ENCODE peak calls at places on chromosomes 11 and 22, in ten cellular contexts. Y is K562, X is heart left ventricle, C is A549, I is testis, K is psoas muscle, N is right lobe of liver, S is stomach, J is cardiac muscle cell, H is astrocyte. E is an unnamed sample.
A peak's percentile ranks its signal among the peaks of the same experiment; 100 is the strongest.

GRCh38 chr11:65121447-65121864 is 478 bp downstream of the FAU start:
- DNase-seq in I (no peak), C (peak; percentile 24), Y (peak; percentile 52), X (no peak), H (no peak), K (no peak), J (no peak), S (no peak), N (peak; percentile 62), E (no peak)

GRCh38 chr11:97968071-97968470 is 1052.7 kb upstream of the CNTN5 start:
- DNase-seq in N (no peak), I (no peak), Y (no peak), C (no peak), X (no peak), H (no peak), K (no peak), S (no peak), J (no peak), E (no peak)

GRCh38 chr11:847876-848275 is 5.2 kb downstream of the TSPAN4 start:
- DNase-seq in N (no peak), J (no peak), K (no peak), S (no peak), H (no peak), X (no peak), Y (no peak), C (no peak), I (no peak), E (no peak)

GRCh38 chr11:117583063-117583801 is 213.8 kb downstream of the DSCAML1 start:
- DNase-seq in J (no peak), S (no peak), I (no peak), X (no peak), K (no peak), Y (no peak), C (no peak), H (peak; percentile 3), N (no peak), E (peak; percentile 74)

GRCh38 chr11:128898580-128899344 is 7.6 kb downstream of the KCNJ5 start:
- DNase-seq in I (no peak), K (no peak), H (peak; percentile 43), Y (no peak), C (no peak), X (peak; percentile 58), J (no peak), N (peak; percentile 85), S (no peak), E (no peak)

GRCh38 chr11:73359341-73359740 is 16.9 kb upstream of the RELT start:
- DNase-seq in X (peak; percentile 81), S (no peak), C (no peak), J (no peak), Y (no peak), I (peak; percentile 45), H (no peak), N (no peak), K (peak; percentile 85), E (no peak)

GRCh38 chr11:61757213-61757862 is 4.9 kb downstream of the MYRF start:
- DNase-seq in Y (no peak), S (peak; percentile 72), C (no peak), H (no peak), X (no peak), N (no peak), I (no peak), K (no peak), J (no peak), E (no peak)

GRCh38 chr11:68545347-68545746 is 84.8 kb downstream of the PPP6R3 start:
- DNase-seq in I (no peak), J (no peak), H (no peak), X (no peak), C (no peak), K (no peak), S (no peak), Y (no peak), N (no peak), E (no peak)

GRCh38 chr11:96905084-96905641 is 515.4 kb downstream of the JRKL start:
- DNase-seq in Y (no peak), K (no peak), J (no peak), C (no peak), I (no peak), N (no peak), H (no peak), S (no peak), X (no peak), E (no peak)

GRCh38 chr11:35087648-35088047 is 51.3 kb upstream of the CD44 start:
- DNase-seq in I (no peak), K (no peak), J (no peak), C (no peak), X (peak; percentile 69), H (peak; percentile 47), S (no peak), Y (no peak), N (no peak), E (no peak)

GRCh38 chr22:33699176-33699575 is 221.1 kb downstream of the LARGE1 start:
- DNase-seq in Y (no peak), N (no peak), J (no peak), X (no peak), K (no peak), H (no peak), S (no peak), C (no peak), I (no peak), E (no peak)

GRCh38 chr11:28107331-28107725 is 628 bp downstream of the KIF18A start:
- DNase-seq in Y (peak; percentile 61), S (no peak), H (no peak), J (peak; percentile 38), K (no peak), N (no peak), C (no peak), X (no peak), I (no peak), E (peak; percentile 9)

GRCh38 chr22:42172385-42173172 is 42.0 kb upstream of the CYP2D6 start:
- DNase-seq in C (no peak), Y (no peak), H (peak; percentile 32), S (no peak), N (no peak), X (no peak), K (no peak), I (no peak), J (no peak), E (no peak)

GRCh38 chr22:48089601-48090331 is 1327.3 kb downstream of the TBC1D22A start:
- DNase-seq in Y (peak; percentile 10), I (peak; percentile 57), N (no peak), H (no peak), J (no peak), K (peak; percentile 80), S (no peak), C (no peak), X (peak; percentile 39), E (no peak)

GRCh38 chr22:48093981-48094380 is 1331.5 kb downstream of the TBC1D22A start:
- DNase-seq in X (no peak), N (no peak), K (no peak), S (no peak), C (no peak), I (no peak), J (no peak), H (no peak), Y (no peak), E (no peak)

GRCh38 chr22:48091060-48091650 is 1328.7 kb downstream of the TBC1D22A start:
- DNase-seq in H (no peak), S (no peak), N (no peak), J (no peak), X (no peak), C (no peak), Y (no peak), K (no peak), I (no peak), E (no peak)

GRCh38 chr22:48090332-48090672 is 1327.9 kb downstream of the TBC1D22A start:
- DNase-seq in X (no peak), I (no peak), H (no peak), C (no peak), K (no peak), S (no peak), Y (no peak), N (no peak), J (no peak), E (no peak)

GRCh38 chr22:48091656-48092223 is 1329.3 kb downstream of the TBC1D22A start:
- DNase-seq in Y (no peak), C (no peak), X (no peak), J (no peak), I (no peak), N (no peak), K (no peak), S (no peak), H (no peak), E (no peak)
- H3K9me3 ChIP-seq in Y (no peaks in the 10 kb centered on the region), C (no peaks in the 10 kb centered on the region), X (no peaks in the 10 kb centered on the region), J (no peaks in the 10 kb centered on the region), I (no peaks in the 10 kb centered on the region), N (no peaks in the 10 kb centered on the region), K (no peaks in the 10 kb centered on the region), S (no peaks in the 10 kb centered on the region), H (peaks cover 2% of the 10 kb centered on the region), E (no peaks in the 10 kb centered on the region)

DNA sequence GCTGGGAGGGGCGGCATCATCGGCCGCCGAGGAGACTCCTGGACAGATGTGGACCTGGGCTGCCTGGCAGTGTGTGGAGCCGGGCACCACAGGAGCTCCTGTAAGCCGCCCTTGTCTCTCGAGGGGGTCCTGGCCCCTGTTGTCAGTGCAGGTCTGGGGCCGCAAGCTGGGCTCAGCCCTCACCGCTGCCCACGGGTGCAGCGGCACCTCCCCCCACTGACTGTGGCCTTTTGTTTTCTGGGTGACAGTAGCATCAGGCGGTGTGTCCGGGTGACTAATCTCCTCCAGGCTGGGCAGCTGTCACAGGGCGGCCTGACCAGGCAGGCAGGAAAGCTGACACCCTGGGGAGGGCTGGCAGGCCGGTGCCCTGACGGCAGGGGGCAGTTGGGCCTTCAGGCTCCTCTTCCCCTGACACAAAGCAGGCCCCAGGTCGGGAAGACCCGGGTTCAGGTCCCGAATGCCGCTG is 16.2 kb downstream of the DGKZ start:
- DNase-seq in N (no peak), X (peak; percentile 88), S (no peak), H (peak; percentile 46), K (peak; percentile 96), J (no peak), Y (no peak), I (no peak), C (no peak), E (peak; percentile 85)
- H3K4me3 ChIP-seq in N (no peak overlapping the region), X (peak overlapping the region; percentile 50), S (peak overlapping the region; percentile 5), H (no peak overlapping the region), K (peak overlapping the region; percentile 76), J (no peak overlapping the region), Y (no peak overlapping the region), I (no peak overlapping the region), C (no peak overlapping the region), E (peak overlapping the region; percentile 11)

GRCh38 chr11:115736146-115736545 is 231.9 kb upstream of the CADM1 start:
- DNase-seq in K (no peak), J (no peak), N (no peak), S (no peak), H (no peak), I (no peak), Y (no peak), C (no peak), X (no peak), E (no peak)
- TF ChIP-seq CTCF in K (no peak), J (no peak), N (no peak), S (no peak), H (no peak), I (no peak), Y (no peak), C (no peak), X (no peak), E (no peak)

DNA sequence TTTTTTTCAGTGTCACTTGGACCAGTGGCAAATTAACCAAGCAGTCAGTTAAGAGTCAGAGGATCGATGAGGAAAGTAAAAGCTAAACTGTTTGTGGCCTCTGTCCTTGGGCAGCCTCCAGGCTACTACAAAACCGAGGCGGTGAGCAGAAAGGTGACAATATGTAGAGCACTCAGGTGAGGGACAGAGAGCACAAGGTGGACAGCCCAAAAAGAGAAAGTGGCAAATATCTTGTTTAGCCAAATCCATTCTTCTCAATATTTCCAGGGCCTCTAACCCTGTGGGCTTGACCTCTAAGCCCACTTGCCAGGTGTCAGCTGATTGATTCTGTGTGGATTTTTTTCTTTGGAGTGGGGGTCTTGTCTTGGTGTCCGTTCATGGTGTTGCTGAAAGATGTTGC is 4202.2 kb upstream of the OR11H1 start:
- DNase-seq in C (no peak), N (no peak), I (no peak), Y (no peak), J (no peak), K (no peak), S (no peak), X (no peak), H (no peak), E (no peak)
- H3K9me3 ChIP-seq in C (no peaks in the 10 kb centered on the region), N (no peaks in the 10 kb centered on the region), I (no peaks in the 10 kb centered on the region), Y (no peaks in the 10 kb centered on the region), J (peaks cover 13% of the 10 kb centered on the region), K (no peaks in the 10 kb centered on the region), S (peaks cover 55% of the 10 kb centered on the region), X (peaks cover 8% of the 10 kb centered on the region), H (peaks cover 6% of the 10 kb centered on the region), E (no peaks in the 10 kb centered on the region)